ENCODE peak calls at places on chromosome 11, in six cellular contexts. Q is Peyer's patch; X is transverse colon; V is tibial nerve; D is CD4-positive, alpha-beta memory T cell; N is aorta. M is an unnamed sample.

GRCh38 chr11:95494856-95495255 is 263.9 kb upstream of the SESN3 start:
- DNase-seq in N (no peak), V (no peak), Q (no peak), D (no peak), X (no peak), M (no peak)

GRCh38 chr11:61111786-61112517 is 9.7 kb downstream of the CD5 start:
- DNase-seq in D (peak; percentile 87), N (peak; percentile 25), Q (no peak), V (no peak), X (no peak), M (peak; percentile 75)

GRCh38 chr11:66850588-66851250 is 6.1 kb upstream of the LRFN4 start:
- DNase-seq in V (no peak), N (peak; percentile 50), Q (peak; percentile 36), D (no peak), X (no peak), M (no peak)

GRCh38 chr11:95559899-95560298 is 229.7 kb downstream of the FAM76B start:
- DNase-seq in V (no peak), Q (no peak), D (no peak), N (peak; percentile 45), X (no peak), M (no peak)

GRCh38 chr11:8532475-8532874 is 61.6 kb downstream of the STK33 start:
- DNase-seq in V (no peak), X (no peak), D (no peak), N (no peak), Q (no peak), M (no peak)

GRCh38 chr11:880447-880846 is 30.2 kb downstream of the CHID1 start:
- DNase-seq in V (no peak), D (no peak), X (no peak), N (no peak), Q (no peak), M (no peak)

GRCh38 chr11:1506981-1507380 is 20.4 kb upstream of the MOB2 start:
- DNase-seq in V (no peak), X (no peak), N (peak; percentile 44), Q (no peak), D (no peak), M (no peak)

GRCh38 chr11:697028-697491 is 1.4 kb downstream of the TMEM80 start:
- DNase-seq in Q (no peak), N (peak; percentile 59), V (no peak), X (no peak), D (peak; percentile 13), M (no peak)

GRCh38 chr11:10846664-10847063 is 11.2 kb downstream of the ZBED5 start:
- DNase-seq in X (no peak), D (no peak), V (no peak), N (no peak), Q (no peak), M (peak; percentile 41)

DNA sequence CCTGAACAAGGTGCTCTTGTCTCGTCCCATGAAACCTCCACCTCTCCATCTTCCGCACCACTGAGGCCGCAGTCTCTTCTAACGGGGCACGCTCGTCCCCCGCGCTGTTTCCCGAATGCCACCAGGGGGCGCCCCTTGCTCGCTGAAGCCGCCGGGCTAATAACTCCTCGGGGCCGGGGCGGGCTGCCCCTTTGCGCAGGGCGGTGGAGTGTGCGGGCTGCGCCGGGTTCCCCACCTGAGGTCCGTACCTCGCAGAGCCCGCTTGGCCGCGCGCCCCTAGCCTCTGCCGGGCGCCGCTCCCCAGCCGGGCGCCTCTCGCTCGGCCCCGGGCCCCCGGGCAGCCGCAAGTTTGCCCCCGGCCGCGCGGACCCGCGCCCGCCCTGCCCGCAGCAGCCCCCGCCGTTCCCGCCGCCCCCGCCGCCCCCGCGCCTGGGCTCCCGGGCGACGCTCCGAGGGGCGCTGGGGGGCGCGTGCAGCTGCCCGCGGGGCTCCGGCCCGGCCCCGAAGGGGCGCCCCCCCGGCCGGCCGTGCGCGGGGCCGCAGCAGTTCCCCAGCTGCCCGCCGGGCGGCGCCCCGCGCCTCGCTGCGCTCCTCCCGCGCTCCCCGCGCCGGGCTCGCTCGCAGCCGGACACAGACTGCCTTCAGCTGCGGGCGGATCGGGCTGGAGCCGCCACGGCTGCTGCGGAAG is at the start of gene GRIK4:
- DNase-seq in D (peak; percentile 51), V (peak; percentile 70), N (peak; percentile 86), X (peak; percentile 81), Q (peak; percentile 89), M (peak; percentile 45)
- H3K4me3 ChIP-seq in D (no peak within 1 kb of the TSS), V (no peak within 1 kb of the TSS), N (peak within 1 kb of the TSS; percentile 53), X (peak within 1 kb of the TSS; percentile 49), Q (peak within 1 kb of the TSS; percentile 65), M (no peak within 1 kb of the TSS)

DNA sequence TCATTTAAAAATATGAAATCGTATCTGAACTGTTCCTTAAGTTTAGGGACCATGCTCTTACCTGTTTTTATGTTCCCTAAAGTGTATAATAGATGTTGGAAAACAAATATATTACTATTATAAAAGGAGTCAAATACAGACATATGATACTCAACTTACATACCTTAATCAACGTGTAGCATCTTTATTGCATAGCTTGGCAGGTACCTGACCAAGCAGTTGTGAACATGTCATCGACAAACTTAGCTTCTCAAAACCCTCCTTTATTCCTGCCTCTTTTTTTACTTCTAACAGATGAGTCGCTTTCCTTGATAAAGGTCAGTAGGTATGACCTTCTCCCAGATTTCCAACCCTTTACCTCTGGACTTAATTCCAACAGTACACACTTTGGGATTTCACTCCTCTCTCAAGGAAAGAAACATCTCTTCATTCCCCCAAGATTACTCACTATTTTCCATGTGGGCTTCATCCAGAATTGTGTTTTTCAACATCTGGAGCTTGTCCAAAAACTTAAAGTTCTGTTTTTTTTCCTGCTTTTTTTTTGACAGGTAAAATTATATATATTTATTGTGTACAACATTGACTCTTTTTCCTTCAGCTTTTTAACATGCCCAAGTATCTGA is 11.9 kb downstream of the HIPK3 start:
- DNase-seq in N (no peak), D (no peak), Q (no peak), V (no peak), X (no peak), M (no peak)
- H3K4me3 ChIP-seq in N (no peak overlapping the region), D (no peak overlapping the region), Q (no peak overlapping the region), V (no peak overlapping the region), X (no peak overlapping the region), M (no peak overlapping the region)

GRCh38 chr11:37040921-37041320 is 442.9 kb upstream of the RAG2 start:
- DNase-seq in N (no peak), X (no peak), Q (no peak), D (no peak), V (no peak), M (no peak)
- H3K4me3 ChIP-seq in N (no peak overlapping the region), X (no peak overlapping the region), Q (no peak overlapping the region), D (no peak overlapping the region), V (no peak overlapping the region), M (no peak overlapping the region)

GRCh38 chr11:28799316-28799715 is 691.1 kb downstream of the METTL15 start:
- DNase-seq in D (no peak), X (no peak), V (no peak), N (no peak), Q (no peak), M (no peak)
- H3K4me3 ChIP-seq in D (no peak overlapping the region), X (no peak overlapping the region), V (no peak overlapping the region), N (no peak overlapping the region), Q (no peak overlapping the region), M (no peak overlapping the region)